ENCODE peak calls at places on chromosomes 5 and 9, in eight cellular contexts. X is AG08396; K is suprapubic skin; H is cardiac muscle cell; Z is G401; U is activated naive CD4-positive, alpha-beta T cell treated with Interleukin-2 at 50 U/mL for 16 hours; C is dermis microvascular lymphatic vessel endothelial cell; M is progenitor cell of endocrine pancreas. G is an unnamed sample.

GRCh38 chr9:15373881-15374280 is 48.8 kb upstream of the SNAPC3 start:
- DNase-seq in X (no peak), K (no peak), H (no peak), Z (no peak), U (no peak), C (no peak), M (no peak), G (no peak)

GRCh38 chr9:114153761-114154596 is 1.4 kb upstream of the COL27A1 start:
- DNase-seq in X (no peak), K (no peak), H (peak), Z (no peak), U (no peak), C (peak), M (peak), G (no peak)

GRCh38 chr9:35688558-35689350 is 971 bp downstream of the TPM2 start:
- DNase-seq in X (peak), K (no peak), H (no peak), Z (no peak), U (no peak), C (peak), M (no peak), G (peak)

GRCh38 chr5:43649256-43649655 is 46.3 kb downstream of the NNT start:
- DNase-seq in X (peak), K (no peak), H (no peak), Z (no peak), U (no peak), C (peak), M (no peak), G (peak)

GRCh38 chr5:91378683-91379601 is 4.2 kb downstream of the ARRDC3 start:
- DNase-seq in X (no peak), K (no peak), H (no peak), Z (no peak), U (no peak), C (no peak), M (no peak), G (no peak)

GRCh38 chr5:67315082-67315801 is 118.6 kb upstream of the CD180 start:
- DNase-seq in X (peak), K (no peak), H (no peak), Z (peak), U (no peak), C (peak), M (no peak), G (peak)

GRCh38 chr5:162068412-162068811 is 839 bp downstream of the GABRG2 start:
- DNase-seq in X (peak), K (no peak), H (peak), Z (peak), U (no peak), C (peak), M (peak), G (peak)

GRCh38 chr5:2695200-2695891 is 56.1 kb downstream of the IRX2 start:
- DNase-seq in X (no peak), K (no peak), H (no peak), Z (no peak), U (no peak), C (no peak), M (no peak), G (no peak)

GRCh38 chr9:77433675-77434445 is 214.3 kb downstream of the GNA14 start:
- DNase-seq in X (peak), K (no peak), H (peak), Z (peak), U (peak), C (peak), M (peak), G (peak)

GRCh38 chr9:107332883-107333282 is 49.8 kb downstream of the RAD23B start:
- DNase-seq in X (no peak), K (no peak), H (no peak), Z (no peak), U (no peak), C (no peak), M (no peak), G (no peak)

GRCh38 chr5:128356011-128356410 is 182.0 kb downstream of the FBN2 start:
- DNase-seq in X (no peak), K (no peak), H (no peak), Z (no peak), U (no peak), C (no peak), M (no peak), G (no peak)

GRCh38 chr5:142432961-142433360 is 108.1 kb upstream of the SPRY4 start:
- DNase-seq in X (no peak), K (no peak), H (no peak), Z (no peak), U (peak), C (peak), M (no peak), G (no peak)

GRCh38 chr9:122579874-122580273 is 3.3 kb downstream of the OR1L8 start:
- DNase-seq in X (no peak), K (no peak), H (no peak), Z (no peak), U (no peak), C (peak), M (no peak), G (no peak)

GRCh38 chr9:123456011-123456410 is 100.0 kb downstream of the CRB2 start:
- DNase-seq in X (no peak), K (no peak), H (no peak), Z (no peak), U (no peak), C (no peak), M (no peak), G (no peak)